ENCODE peak calls at places on chromosome 22, in ten cellular contexts. Y, J, F, M, N, D, K, W, L and P are unnamed samples.

GRCh38 chr22:46684706-46685105 is 53.3 kb downstream of the CERK start:
- DNase-seq in Y (no peak), J (no peak), F (peak; percentile 6), M (no peak), N (no peak), D (no peak), K (no peak), W (no peak), L (no peak), P (no peak)

GRCh38 chr22:44728761-44729261 is 23.6 kb upstream of the ARHGAP8 start:
- DNase-seq in Y (no peak), J (peak; percentile 46), F (no peak), M (no peak), N (no peak), D (no peak), K (no peak), W (no peak), L (no peak), P (no peak)

GRCh38 chr22:32175751-32176644 is 16.9 kb upstream of the C22orf42 start:
- DNase-seq in Y (no peak), J (no peak), F (no peak), M (no peak), N (no peak), D (no peak), K (no peak), W (no peak), L (no peak), P (peak; percentile 5)

GRCh38 chr22:49769691-49770315 is 57.9 kb downstream of the BRD1 start:
- DNase-seq in Y (no peak), J (peak; percentile 34), F (no peak), M (no peak), N (no peak), D (no peak), K (no peak), W (no peak), L (no peak), P (no peak)

GRCh38 chr22:21730535-21731308 is 4.9 kb downstream of the YPEL1 start:
- DNase-seq in Y (no peak), J (no peak), F (no peak), M (no peak), N (no peak), D (no peak), K (no peak), W (no peak), L (no peak), P (no peak)

GRCh38 chr22:38176170-38176741 is 5.4 kb downstream of the PLA2G6 start:
- DNase-seq in Y (no peak), J (peak; percentile 97), F (no peak), M (peak; percentile 76), N (peak; percentile 57), D (no peak), K (no peak), W (no peak), L (no peak), P (no peak)

GRCh38 chr22:46173152-46173551 is 22.8 kb downstream of the PPARA start:
- DNase-seq in Y (no peak), J (no peak), F (no peak), M (no peak), N (no peak), D (no peak), K (no peak), W (no peak), L (no peak), P (no peak)

GRCh38 chr22:20211997-20212753 is 55.9 kb downstream of the RTN4R start:
- DNase-seq in Y (no peak), J (peak; percentile 65), F (peak; percentile 88), M (no peak), N (no peak), D (no peak), K (no peak), W (no peak), L (no peak), P (peak; percentile 7)

GRCh38 chr22:42814215-42814614 is 42.9 kb downstream of the ARFGAP3 start:
- DNase-seq in Y (no peak), J (no peak), F (no peak), M (no peak), N (no peak), D (no peak), K (peak; percentile 95), W (no peak), L (no peak), P (peak; percentile 80)